ENCODE peak calls at places on chromosome 18, in nine cellular contexts. One of them, this sample, is unnamed.

GRCh38 chr18:78352905-78353304 is 626.7 kb upstream of the SALL3 start:
- DNase-seq in stimulated activated CD4-positive, alpha-beta T cell treated with anti-CD3 and anti-CD28 coated beads, Interleukin-12 subunit alpha, Interleukin-12 subunit beta, amount 100 ng/mL, for 4 hours: no peak
- DNase-seq in mesenteric fat pad: no peak
- DNase-seq in body of pancreas: no peak
- DNase-seq in NCI-H2081: no peak
- DNase-seq in adipocyte: no peak
- DNase-seq in stomach: no peak
- DNase-seq in HAP-1: no peak
- DNase-seq in OCI-LY7: no peak
- DNase-seq in this sample: no peak

GRCh38 chr18:79927597-79928562 is 23.6 kb downstream of the SLC66A2 start:
- DNase-seq in stimulated activated CD4-positive, alpha-beta T cell treated with anti-CD3 and anti-CD28 coated beads, Interleukin-12 subunit alpha, Interleukin-12 subunit beta, amount 100 ng/mL, for 4 hours: no peak
- DNase-seq in mesenteric fat pad: peak
- DNase-seq in body of pancreas: peak
- DNase-seq in NCI-H2081: no peak
- DNase-seq in adipocyte: no peak
- DNase-seq in stomach: peak
- DNase-seq in HAP-1: peak
- DNase-seq in OCI-LY7: no peak
- DNase-seq in this sample: peak

GRCh38 chr18:77851798-77852197 is 602.1 kb downstream of the GALR1 start:
- DNase-seq in stimulated activated CD4-positive, alpha-beta T cell treated with anti-CD3 and anti-CD28 coated beads, Interleukin-12 subunit alpha, Interleukin-12 subunit beta, amount 100 ng/mL, for 4 hours: no peak
- DNase-seq in mesenteric fat pad: no peak
- DNase-seq in body of pancreas: no peak
- DNase-seq in NCI-H2081: no peak
- DNase-seq in adipocyte: no peak
- DNase-seq in stomach: no peak
- DNase-seq in HAP-1: no peak
- DNase-seq in OCI-LY7: no peak
- DNase-seq in this sample: no peak

GRCh38 chr18:13582283-13582682 is 144.1 kb downstream of the FAM210A start:
- DNase-seq in stimulated activated CD4-positive, alpha-beta T cell treated with anti-CD3 and anti-CD28 coated beads, Interleukin-12 subunit alpha, Interleukin-12 subunit beta, amount 100 ng/mL, for 4 hours: no peak
- DNase-seq in mesenteric fat pad: no peak
- DNase-seq in body of pancreas: no peak
- DNase-seq in NCI-H2081: no peak
- DNase-seq in adipocyte: no peak
- DNase-seq in stomach: no peak
- DNase-seq in HAP-1: no peak
- DNase-seq in OCI-LY7: no peak
- DNase-seq in this sample: no peak

GRCh38 chr18:48674198-48674721 is 135.4 kb downstream of the CTIF start:
- DNase-seq in stimulated activated CD4-positive, alpha-beta T cell treated with anti-CD3 and anti-CD28 coated beads, Interleukin-12 subunit alpha, Interleukin-12 subunit beta, amount 100 ng/mL, for 4 hours: no peak
- DNase-seq in mesenteric fat pad: peak
- DNase-seq in body of pancreas: no peak
- DNase-seq in NCI-H2081: no peak
- DNase-seq in adipocyte: no peak
- DNase-seq in stomach: no peak
- DNase-seq in HAP-1: no peak
- DNase-seq in OCI-LY7: no peak
- DNase-seq in this sample: no peak

GRCh38 chr18:28161608-28162599 is 15.0 kb downstream of the CDH2 start:
- DNase-seq in stimulated activated CD4-positive, alpha-beta T cell treated with anti-CD3 and anti-CD28 coated beads, Interleukin-12 subunit alpha, Interleukin-12 subunit beta, amount 100 ng/mL, for 4 hours: no peak
- DNase-seq in mesenteric fat pad: no peak
- DNase-seq in body of pancreas: no peak
- DNase-seq in NCI-H2081: no peak
- DNase-seq in adipocyte: no peak
- DNase-seq in stomach: no peak
- DNase-seq in HAP-1: no peak
- DNase-seq in OCI-LY7: no peak
- DNase-seq in this sample: no peak

GRCh38 chr18:27164905-27165304 is 20.2 kb downstream of the CHST9 start:
- DNase-seq in stimulated activated CD4-positive, alpha-beta T cell treated with anti-CD3 and anti-CD28 coated beads, Interleukin-12 subunit alpha, Interleukin-12 subunit beta, amount 100 ng/mL, for 4 hours: no peak
- DNase-seq in mesenteric fat pad: no peak
- DNase-seq in body of pancreas: no peak
- DNase-seq in NCI-H2081: no peak
- DNase-seq in adipocyte: no peak
- DNase-seq in stomach: no peak
- DNase-seq in HAP-1: no peak
- DNase-seq in OCI-LY7: no peak
- DNase-seq in this sample: no peak

GRCh38 chr18:36903215-36903928 is 74.4 kb downstream of the KIAA1328 start:
- DNase-seq in stimulated activated CD4-positive, alpha-beta T cell treated with anti-CD3 and anti-CD28 coated beads, Interleukin-12 subunit alpha, Interleukin-12 subunit beta, amount 100 ng/mL, for 4 hours: no peak
- DNase-seq in mesenteric fat pad: no peak
- DNase-seq in body of pancreas: no peak
- DNase-seq in NCI-H2081: no peak
- DNase-seq in adipocyte: peak
- DNase-seq in stomach: no peak
- DNase-seq in HAP-1: no peak
- DNase-seq in OCI-LY7: no peak
- DNase-seq in this sample: no peak

GRCh38 chr18:36560187-36560586 is 262.7 kb downstream of the FHOD3 start:
- DNase-seq in stimulated activated CD4-positive, alpha-beta T cell treated with anti-CD3 and anti-CD28 coated beads, Interleukin-12 subunit alpha, Interleukin-12 subunit beta, amount 100 ng/mL, for 4 hours: no peak
- DNase-seq in mesenteric fat pad: no peak
- DNase-seq in body of pancreas: no peak
- DNase-seq in NCI-H2081: no peak
- DNase-seq in adipocyte: no peak
- DNase-seq in stomach: no peak
- DNase-seq in HAP-1: no peak
- DNase-seq in OCI-LY7: no peak
- DNase-seq in this sample: no peak

GRCh38 chr18:76518543-76519155 is 23.6 kb upstream of the ZNF516 start:
- DNase-seq in stimulated activated CD4-positive, alpha-beta T cell treated with anti-CD3 and anti-CD28 coated beads, Interleukin-12 subunit alpha, Interleukin-12 subunit beta, amount 100 ng/mL, for 4 hours: no peak
- DNase-seq in mesenteric fat pad: no peak
- DNase-seq in body of pancreas: peak
- DNase-seq in NCI-H2081: peak
- DNase-seq in adipocyte: peak
- DNase-seq in stomach: no peak
- DNase-seq in HAP-1: peak
- DNase-seq in OCI-LY7: no peak
- DNase-seq in this sample: no peak

GRCh38 chr18:46152808-46153617 is 48.8 kb downstream of the HAUS1 start:
- DNase-seq in stimulated activated CD4-positive, alpha-beta T cell treated with anti-CD3 and anti-CD28 coated beads, Interleukin-12 subunit alpha, Interleukin-12 subunit beta, amount 100 ng/mL, for 4 hours: no peak
- DNase-seq in mesenteric fat pad: no peak
- DNase-seq in body of pancreas: no peak
- DNase-seq in NCI-H2081: no peak
- DNase-seq in adipocyte: no peak
- DNase-seq in stomach: no peak
- DNase-seq in HAP-1: no peak
- DNase-seq in OCI-LY7: no peak
- DNase-seq in this sample: no peak

GRCh38 chr18:78996741-78997490 is 17.3 kb downstream of the SALL3 start:
- DNase-seq in stimulated activated CD4-positive, alpha-beta T cell treated with anti-CD3 and anti-CD28 coated beads, Interleukin-12 subunit alpha, Interleukin-12 subunit beta, amount 100 ng/mL, for 4 hours: no peak
- DNase-seq in mesenteric fat pad: no peak
- DNase-seq in body of pancreas: no peak
- DNase-seq in NCI-H2081: no peak
- DNase-seq in adipocyte: no peak
- DNase-seq in stomach: no peak
- DNase-seq in HAP-1: no peak
- DNase-seq in OCI-LY7: no peak
- DNase-seq in this sample: no peak

GRCh38 chr18:24023185-24023814 is 8.7 kb downstream of the TTC39C start:
- DNase-seq in stimulated activated CD4-positive, alpha-beta T cell treated with anti-CD3 and anti-CD28 coated beads, Interleukin-12 subunit alpha, Interleukin-12 subunit beta, amount 100 ng/mL, for 4 hours: no peak
- DNase-seq in mesenteric fat pad: no peak
- DNase-seq in body of pancreas: peak
- DNase-seq in NCI-H2081: no peak
- DNase-seq in adipocyte: no peak
- DNase-seq in stomach: no peak
- DNase-seq in HAP-1: peak
- DNase-seq in OCI-LY7: no peak
- DNase-seq in this sample: no peak

GRCh38 chr18:46624127-46624526 is 32.9 kb downstream of the LOXHD1 start:
- DNase-seq in stimulated activated CD4-positive, alpha-beta T cell treated with anti-CD3 and anti-CD28 coated beads, Interleukin-12 subunit alpha, Interleukin-12 subunit beta, amount 100 ng/mL, for 4 hours: peak
- DNase-seq in mesenteric fat pad: no peak
- DNase-seq in body of pancreas: no peak
- DNase-seq in NCI-H2081: no peak
- DNase-seq in adipocyte: no peak
- DNase-seq in stomach: no peak
- DNase-seq in HAP-1: no peak
- DNase-seq in OCI-LY7: no peak
- DNase-seq in this sample: peak

GRCh38 chr18:57869228-57869627 is 66.1 kb upstream of the ATP8B1 start:
- DNase-seq in stimulated activated CD4-positive, alpha-beta T cell treated with anti-CD3 and anti-CD28 coated beads, Interleukin-12 subunit alpha, Interleukin-12 subunit beta, amount 100 ng/mL, for 4 hours: no peak
- DNase-seq in mesenteric fat pad: no peak
- DNase-seq in body of pancreas: no peak
- DNase-seq in NCI-H2081: no peak
- DNase-seq in adipocyte: peak
- DNase-seq in stomach: no peak
- DNase-seq in HAP-1: no peak
- DNase-seq in OCI-LY7: no peak
- DNase-seq in this sample: no peak

GRCh38 chr18:47809420-47809819 is 121.0 kb downstream of the SMAD2 start:
- DNase-seq in stimulated activated CD4-positive, alpha-beta T cell treated with anti-CD3 and anti-CD28 coated beads, Interleukin-12 subunit alpha, Interleukin-12 subunit beta, amount 100 ng/mL, for 4 hours: no peak
- DNase-seq in mesenteric fat pad: no peak
- DNase-seq in body of pancreas: no peak
- DNase-seq in NCI-H2081: no peak
- DNase-seq in adipocyte: no peak
- DNase-seq in stomach: no peak
- DNase-seq in HAP-1: no peak
- DNase-seq in OCI-LY7: no peak
- DNase-seq in this sample: no peak

GRCh38 chr18:2906522-2907458 is 60.0 kb downstream of the EMILIN2 start:
- DNase-seq in stimulated activated CD4-positive, alpha-beta T cell treated with anti-CD3 and anti-CD28 coated beads, Interleukin-12 subunit alpha, Interleukin-12 subunit beta, amount 100 ng/mL, for 4 hours: peak
- DNase-seq in mesenteric fat pad: peak
- DNase-seq in body of pancreas: peak
- DNase-seq in NCI-H2081: peak
- DNase-seq in adipocyte: peak
- DNase-seq in stomach: no peak
- DNase-seq in HAP-1: peak
- DNase-seq in OCI-LY7: peak
- DNase-seq in this sample: no peak

GRCh38 chr18:12048010-12048826 is 45.4 kb upstream of the ANKRD62 start:
- DNase-seq in stimulated activated CD4-positive, alpha-beta T cell treated with anti-CD3 and anti-CD28 coated beads, Interleukin-12 subunit alpha, Interleukin-12 subunit beta, amount 100 ng/mL, for 4 hours: no peak
- DNase-seq in mesenteric fat pad: no peak
- DNase-seq in body of pancreas: no peak
- DNase-seq in NCI-H2081: no peak
- DNase-seq in adipocyte: no peak
- DNase-seq in stomach: no peak
- DNase-seq in HAP-1: no peak
- DNase-seq in OCI-LY7: no peak
- DNase-seq in this sample: no peak

GRCh38 chr18:59897321-59897954 is 2.4 kb upstream of the PMAIP1 start:
- DNase-seq in stimulated activated CD4-positive, alpha-beta T cell treated with anti-CD3 and anti-CD28 coated beads, Interleukin-12 subunit alpha, Interleukin-12 subunit beta, amount 100 ng/mL, for 4 hours: no peak
- DNase-seq in mesenteric fat pad: no peak
- DNase-seq in body of pancreas: no peak
- DNase-seq in NCI-H2081: no peak
- DNase-seq in adipocyte: no peak
- DNase-seq in stomach: no peak
- DNase-seq in HAP-1: no peak
- DNase-seq in OCI-LY7: no peak
- DNase-seq in this sample: no peak

GRCh38 chr18:25650201-25650941 is 298.4 kb upstream of the ZNF521 start:
- DNase-seq in stimulated activated CD4-positive, alpha-beta T cell treated with anti-CD3 and anti-CD28 coated beads, Interleukin-12 subunit alpha, Interleukin-12 subunit beta, amount 100 ng/mL, for 4 hours: no peak
- DNase-seq in mesenteric fat pad: no peak
- DNase-seq in body of pancreas: no peak
- DNase-seq in NCI-H2081: no peak
- DNase-seq in adipocyte: peak
- DNase-seq in stomach: no peak
- DNase-seq in HAP-1: no peak
- DNase-seq in OCI-LY7: no peak
- DNase-seq in this sample: no peak

GRCh38 chr18:68564961-68565360 is 149.9 kb downstream of the TMX3 start:
- DNase-seq in stimulated activated CD4-positive, alpha-beta T cell treated with anti-CD3 and anti-CD28 coated beads, Interleukin-12 subunit alpha, Interleukin-12 subunit beta, amount 100 ng/mL, for 4 hours: no peak
- DNase-seq in mesenteric fat pad: no peak
- DNase-seq in body of pancreas: no peak
- DNase-seq in NCI-H2081: no peak
- DNase-seq in adipocyte: peak
- DNase-seq in stomach: no peak
- DNase-seq in HAP-1: no peak
- DNase-seq in OCI-LY7: no peak
- DNase-seq in this sample: no peak

GRCh38 chr18:59012815-59013677 is 126.6 kb upstream of the SEC11C start:
- DNase-seq in stimulated activated CD4-positive, alpha-beta T cell treated with anti-CD3 and anti-CD28 coated beads, Interleukin-12 subunit alpha, Interleukin-12 subunit beta, amount 100 ng/mL, for 4 hours: no peak
- DNase-seq in mesenteric fat pad: no peak
- DNase-seq in body of pancreas: no peak
- DNase-seq in NCI-H2081: no peak
- DNase-seq in adipocyte: peak
- DNase-seq in stomach: no peak
- DNase-seq in HAP-1: no peak
- DNase-seq in OCI-LY7: no peak
- DNase-seq in this sample: no peak

GRCh38 chr18:75041586-75041985 is 167.4 kb downstream of the PTGR3 start:
- DNase-seq in stimulated activated CD4-positive, alpha-beta T cell treated with anti-CD3 and anti-CD28 coated beads, Interleukin-12 subunit alpha, Interleukin-12 subunit beta, amount 100 ng/mL, for 4 hours: no peak
- DNase-seq in mesenteric fat pad: no peak
- DNase-seq in body of pancreas: no peak
- DNase-seq in NCI-H2081: no peak
- DNase-seq in adipocyte: peak
- DNase-seq in stomach: no peak
- DNase-seq in HAP-1: no peak
- DNase-seq in OCI-LY7: peak
- DNase-seq in this sample: no peak

This sample was measured in coronary artery.